ENCODE peak calls at places on chromosome 16, in five cellular contexts. C is left lung, W is spleen, I is GM23338, G is left ventricle myocardium inferior. P is an unnamed sample. For H3K36me3, the result is how much of the 10 kb centered on the place peaks cover.

GRCh38 chr16:89938636-89938885 is 10.0 kb upstream of the DEF8 start:
- DNase-seq in C (no peak), W (no peak), I (no peak), G (no peak), P (no peak)

GRCh38 chr16:4487955-4488481 is 11.8 kb downstream of the HMOX2 start:
- DNase-seq in C (no peak), W (no peak), I (no peak), G (no peak), P (no peak)

GRCh38 chr16:67841198-67841815 is 813 bp upstream of the THAP11 start:
- DNase-seq in C (no peak), W (no peak), I (peak), G (no peak), P (no peak)

GRCh38 chr16:78179666-78180065 is 80.2 kb downstream of the WWOX start:
- DNase-seq in C (no peak), W (no peak), I (no peak), G (no peak), P (no peak)

GRCh38 chr16:70764632-70765031 is 36.3 kb downstream of the VAC14 start:
- DNase-seq in C (no peak), W (no peak), I (no peak), G (no peak), P (no peak)

GRCh38 chr16:27849621-27850020 is 213.9 kb downstream of the GSG1L start:
- DNase-seq in C (no peak), W (no peak), I (no peak), G (no peak), P (peak)

GRCh38 chr16:79659352-79659751 is 58.8 kb upstream of the MAF start:
- DNase-seq in C (no peak), W (no peak), I (no peak), G (no peak), P (no peak)

GRCh38 chr16:83015871-83016270 is 389.1 kb downstream of the CDH13 start:
- DNase-seq in C (no peak), W (no peak), I (no peak), G (no peak), P (no peak)

GRCh38 chr16:70438983-70439862 is at the start of gene ST3GAL2:
- DNase-seq in C (peak), W (peak), I (peak), G (peak), P (peak)

GRCh38 chr16:12771341-12771798 is 32.3 kb downstream of the CPPED1 start:
- DNase-seq in C (no peak), W (no peak), I (no peak), G (no peak), P (no peak)

GRCh38 chr16:69511641-69512040 is 54.1 kb upstream of the NFAT5 start:
- DNase-seq in C (no peak), W (no peak), I (no peak), G (no peak), P (no peak)

GRCh38 chr16:79182618-79183017 is 417.9 kb downstream of the MAF start:
- DNase-seq in C (no peak), W (no peak), I (no peak), G (no peak), P (no peak)

GRCh38 chr16:11560701-11561439 is 25.8 kb downstream of the LITAF start:
- DNase-seq in C (no peak), W (no peak), I (peak), G (no peak), P (no peak)

GRCh38 chr16:51507286-51507685 is 356.2 kb upstream of the SALL1 start:
- DNase-seq in C (no peak), W (no peak), I (no peak), G (no peak), P (no peak)

GRCh38 chr16:72241930-72242329 is 70.0 kb upstream of the PMFBP1 start:
- DNase-seq in C (no peak), W (no peak), I (peak), G (no peak), P (no peak)

GRCh38 chr16:35306915-35307314 is 1847.5 kb downstream of the TP53TG3F start:
- DNase-seq in C (no peak), W (no peak), I (no peak), G (no peak), P (no peak)

GRCh38 chr16:2196162-2196980 is at the start of gene CASKIN1:
- DNase-seq in C (no peak), W (no peak), I (peak), G (no peak), P (no peak)

GRCh38 chr16:2194166-2194834 is 2.1 kb downstream of the CASKIN1 start:
- DNase-seq in C (no peak), W (no peak), I (no peak), G (no peak), P (peak)

GRCh38 chr16:2196981-2197511 is 641 bp upstream of the CASKIN1 start:
- DNase-seq in C (no peak), W (no peak), I (no peak), G (no peak), P (no peak)

GRCh38 chr16:2195316-2196161 is 866 bp downstream of the CASKIN1 start:
- DNase-seq in C (no peak), W (no peak), I (peak), G (no peak), P (no peak)

DNA sequence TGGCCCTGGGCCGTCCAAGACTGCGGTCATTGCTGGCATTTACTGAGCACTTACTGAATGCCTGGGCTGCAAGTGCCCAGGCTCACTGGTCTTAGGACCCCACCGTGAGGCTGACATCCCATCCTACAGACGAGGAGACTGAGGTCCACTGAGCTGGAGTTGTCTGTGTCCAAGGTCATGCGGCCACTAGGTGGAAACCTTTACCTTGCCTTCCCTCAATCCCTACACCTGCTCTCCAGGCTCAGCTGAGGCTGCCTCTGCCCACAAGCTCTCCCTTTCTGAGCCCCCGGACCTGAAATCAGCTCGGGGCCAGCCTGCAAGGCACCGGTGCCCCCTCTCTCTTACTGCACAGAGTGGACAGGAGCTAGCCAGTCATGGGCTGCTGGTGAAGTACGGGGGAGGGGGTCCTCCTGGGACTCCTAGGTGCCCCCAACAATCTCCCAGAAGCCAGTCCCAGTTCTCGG is 1.5 kb downstream of the CASKIN1 start:
- DNase-seq in C (no peak), W (no peak), I (peak), G (no peak), P (no peak)
- TF ChIP-seq CTCF in C (peak), W (peak), I (peak), G (peak), P (peak)

GRCh38 chr16:48308535-48308934 is 61.2 kb upstream of the ABCC11 start:
- DNase-seq in C (peak), W (no peak), I (no peak), G (no peak), P (no peak)
- H3K36me3 ChIP-seq in C (half or more), W (under half), I (under half), G (half or more), P (half or more)

GRCh38 chr16:152141-153128 is at the start of gene HBZ:
- DNase-seq in C (no peak), W (peak), I (no peak), G (no peak), P (no peak)
- H3K27ac ChIP-seq in C (no peak), W (no peak), I (no peak), G (no peak), P (no peak)

DNA sequence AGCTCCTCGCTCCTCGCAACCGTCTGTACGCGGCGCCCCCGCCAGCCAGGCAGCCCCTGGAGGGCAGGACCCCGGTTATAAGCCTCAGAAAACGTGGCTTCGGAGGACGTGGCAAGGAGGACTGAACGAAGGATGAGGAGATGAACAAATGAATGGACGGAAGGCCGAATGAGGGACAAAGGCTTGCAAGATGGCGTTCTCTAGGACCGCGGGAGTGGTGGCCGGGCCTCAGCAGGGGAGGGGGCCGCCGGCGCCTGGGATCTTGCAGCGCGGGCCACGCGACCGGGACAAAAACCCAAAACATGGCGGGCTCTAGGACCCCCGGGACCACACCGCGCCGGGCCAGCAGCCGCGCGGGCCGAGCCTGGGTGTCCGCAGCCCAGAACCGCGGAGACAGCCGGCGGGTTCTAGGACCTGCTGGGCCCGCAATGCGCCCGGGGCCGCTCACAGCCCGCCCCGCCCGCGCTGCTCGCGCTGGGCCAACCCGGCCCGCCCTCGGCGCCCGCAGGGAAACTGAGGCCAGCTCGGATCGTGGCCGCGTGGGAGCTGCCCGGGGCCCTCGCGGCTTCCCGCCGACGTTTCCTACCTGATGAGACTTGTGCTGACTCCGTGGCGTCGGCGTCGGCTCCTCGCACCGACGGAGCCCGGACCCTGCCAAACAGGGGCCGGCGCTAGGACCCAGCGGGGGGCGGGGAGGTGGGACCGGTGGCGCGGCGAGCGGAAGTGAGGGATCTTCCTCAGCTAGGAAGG is 792 bp downstream of the ZNF668 start:
- DNase-seq in C (peak), W (peak), I (peak), G (peak), P (peak)
- TF ChIP-seq CTCF in C (no peak), W (peak), I (no peak), G (no peak), P (no peak)

GRCh38 chr16:56927471-56927870 is 4.5 kb upstream of the HERPUD1 start:
- DNase-seq in C (no peak), W (no peak), I (no peak), G (no peak), P (no peak)

GRCh38 chr16:56921571-56921970 is 10.4 kb upstream of the HERPUD1 start:
- DNase-seq in C (no peak), W (no peak), I (no peak), G (no peak), P (no peak)

GRCh38 chr16:56919099-56919800 is 12.7 kb upstream of the HERPUD1 start:
- DNase-seq in C (no peak), W (no peak), I (no peak), G (no peak), P (no peak)

GRCh38 chr16:56918467-56919012 is 13.4 kb upstream of the HERPUD1 start:
- DNase-seq in C (no peak), W (no peak), I (no peak), G (no peak), P (no peak)

DNA sequence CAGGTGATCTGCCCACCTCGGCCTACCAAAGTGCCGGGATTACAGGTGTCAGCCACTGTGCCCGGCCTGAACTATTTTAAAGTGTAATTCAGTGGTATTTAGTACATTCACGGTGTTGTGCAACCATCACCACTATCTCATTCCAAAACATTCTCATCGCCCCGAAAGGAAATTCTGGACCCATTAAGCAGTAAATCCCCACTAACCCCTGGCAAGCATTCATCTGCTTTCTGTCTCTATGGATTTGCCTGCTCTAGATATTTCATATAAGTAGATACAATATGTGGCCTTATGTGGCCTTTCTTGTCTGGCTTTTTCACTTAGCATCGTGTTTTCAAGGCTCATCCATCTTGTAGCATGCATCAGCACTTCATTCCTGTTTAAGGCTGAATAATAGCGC is 8.5 kb upstream of the HERPUD1 start:
- DNase-seq in C (no peak), W (no peak), I (no peak), G (no peak), P (no peak)
- H3K36me3 ChIP-seq in C (under half), W (under half), I (under half), G (under half), P (under half)

DNA sequence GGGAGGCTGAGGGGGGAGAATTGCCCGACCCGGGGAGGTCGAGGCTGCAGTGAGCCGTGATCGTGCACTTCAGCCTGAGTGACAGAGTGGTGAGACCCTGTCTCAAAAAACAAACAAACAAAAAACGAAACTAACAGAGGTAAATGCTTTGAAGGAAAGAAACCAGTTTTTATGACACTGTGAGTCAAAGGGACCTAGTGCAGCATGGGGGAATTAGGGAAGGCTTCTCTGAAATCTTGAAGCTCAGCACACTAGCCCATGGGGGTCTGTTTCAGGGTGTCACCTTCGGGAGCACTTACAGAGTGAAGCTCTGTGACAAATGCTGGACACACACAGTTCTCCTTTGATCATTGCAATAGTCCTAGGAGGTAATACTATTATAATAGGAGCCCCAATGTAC is 16.6 kb downstream of the ITPRIPL2 start:
- DNase-seq in C (no peak), W (no peak), I (no peak), G (no peak), P (no peak)
- H3K27ac ChIP-seq in C (peak), W (peak), I (peak), G (peak), P (peak)